ENCODE peak calls at places on chromosomes 5 and 9, in nine cellular contexts. One of them, this sample, is unnamed.

GRCh38 chr9:131072107-131072870 is 24.0 kb upstream of the AIF1L start:
- DNase-seq in stimulated activated CD4-positive, alpha-beta T cell treated with anti-CD3 and anti-CD28 coated beads, Interleukin-2, amount 100 ng/mL, for 48 hours: no peak
- DNase-seq in GM04503: no peak
- DNase-seq in hypothalamus: no peak
- DNase-seq in A549: no peak
- DNase-seq in DMS 273 treated with DMSO at 0.1 percent for 48 hours: no peak
- DNase-seq in cardiac fibroblast: no peak
- DNase-seq in left colon: no peak
- DNase-seq in OCI-M1: no peak
- DNase-seq in this sample: no peak

GRCh38 chr5:16493261-16493660 is 27.7 kb upstream of the ZNF622 start:
- DNase-seq in stimulated activated CD4-positive, alpha-beta T cell treated with anti-CD3 and anti-CD28 coated beads, Interleukin-2, amount 100 ng/mL, for 48 hours: no peak
- DNase-seq in GM04503: no peak
- DNase-seq in hypothalamus: no peak
- DNase-seq in A549: no peak
- DNase-seq in DMS 273 treated with DMSO at 0.1 percent for 48 hours: no peak
- DNase-seq in cardiac fibroblast: no peak
- DNase-seq in left colon: no peak
- DNase-seq in OCI-M1: no peak
- DNase-seq in this sample: no peak

GRCh38 chr9:962023-962422 is 14.4 kb upstream of the DMRT3 start:
- DNase-seq in stimulated activated CD4-positive, alpha-beta T cell treated with anti-CD3 and anti-CD28 coated beads, Interleukin-2, amount 100 ng/mL, for 48 hours: no peak
- DNase-seq in GM04503: no peak
- DNase-seq in hypothalamus: no peak
- DNase-seq in A549: no peak
- DNase-seq in DMS 273 treated with DMSO at 0.1 percent for 48 hours: no peak
- DNase-seq in cardiac fibroblast: no peak
- DNase-seq in left colon: no peak
- DNase-seq in OCI-M1: no peak
- DNase-seq in this sample: no peak

GRCh38 chr5:154714271-154714986 is 40.7 kb upstream of the LARP1 start:
- DNase-seq in stimulated activated CD4-positive, alpha-beta T cell treated with anti-CD3 and anti-CD28 coated beads, Interleukin-2, amount 100 ng/mL, for 48 hours: no peak
- DNase-seq in GM04503: no peak
- DNase-seq in hypothalamus: no peak
- DNase-seq in A549: no peak
- DNase-seq in DMS 273 treated with DMSO at 0.1 percent for 48 hours: no peak
- DNase-seq in cardiac fibroblast: peak
- DNase-seq in left colon: peak
- DNase-seq in OCI-M1: peak
- DNase-seq in this sample: peak

GRCh38 chr9:87516222-87516930 is 18.7 kb downstream of the DAPK1 start:
- DNase-seq in stimulated activated CD4-positive, alpha-beta T cell treated with anti-CD3 and anti-CD28 coated beads, Interleukin-2, amount 100 ng/mL, for 48 hours: no peak
- DNase-seq in GM04503: no peak
- DNase-seq in hypothalamus: peak
- DNase-seq in A549: peak
- DNase-seq in DMS 273 treated with DMSO at 0.1 percent for 48 hours: no peak
- DNase-seq in cardiac fibroblast: peak
- DNase-seq in left colon: peak
- DNase-seq in OCI-M1: peak
- DNase-seq in this sample: peak

GRCh38 chr9:86788456-86788855 is 158.8 kb downstream of the GAS1 start:
- DNase-seq in stimulated activated CD4-positive, alpha-beta T cell treated with anti-CD3 and anti-CD28 coated beads, Interleukin-2, amount 100 ng/mL, for 48 hours: no peak
- DNase-seq in GM04503: no peak
- DNase-seq in hypothalamus: no peak
- DNase-seq in A549: no peak
- DNase-seq in DMS 273 treated with DMSO at 0.1 percent for 48 hours: no peak
- DNase-seq in cardiac fibroblast: no peak
- DNase-seq in left colon: no peak
- DNase-seq in OCI-M1: no peak
- DNase-seq in this sample: no peak

GRCh38 chr5:150523472-150524350 is 15.8 kb downstream of the NDST1 start:
- DNase-seq in stimulated activated CD4-positive, alpha-beta T cell treated with anti-CD3 and anti-CD28 coated beads, Interleukin-2, amount 100 ng/mL, for 48 hours: peak
- DNase-seq in GM04503: no peak
- DNase-seq in hypothalamus: peak
- DNase-seq in A549: peak
- DNase-seq in DMS 273 treated with DMSO at 0.1 percent for 48 hours: peak
- DNase-seq in cardiac fibroblast: peak
- DNase-seq in left colon: no peak
- DNase-seq in OCI-M1: peak
- DNase-seq in this sample: peak

GRCh38 chr9:135037521-135038250 is 49.8 kb upstream of the OLFM1 start:
- DNase-seq in stimulated activated CD4-positive, alpha-beta T cell treated with anti-CD3 and anti-CD28 coated beads, Interleukin-2, amount 100 ng/mL, for 48 hours: no peak
- DNase-seq in GM04503: no peak
- DNase-seq in hypothalamus: no peak
- DNase-seq in A549: no peak
- DNase-seq in DMS 273 treated with DMSO at 0.1 percent for 48 hours: no peak
- DNase-seq in cardiac fibroblast: no peak
- DNase-seq in left colon: no peak
- DNase-seq in OCI-M1: no peak
- DNase-seq in this sample: no peak

GRCh38 chr5:150214289-150214688 is 24.4 kb downstream of the SLC6A7 start:
- DNase-seq in stimulated activated CD4-positive, alpha-beta T cell treated with anti-CD3 and anti-CD28 coated beads, Interleukin-2, amount 100 ng/mL, for 48 hours: no peak
- DNase-seq in GM04503: no peak
- DNase-seq in hypothalamus: no peak
- DNase-seq in A549: no peak
- DNase-seq in DMS 273 treated with DMSO at 0.1 percent for 48 hours: no peak
- DNase-seq in cardiac fibroblast: peak
- DNase-seq in left colon: no peak
- DNase-seq in OCI-M1: no peak
- DNase-seq in this sample: no peak

GRCh38 chr9:88005146-88005750 is 30.9 kb upstream of the CDK20 start:
- DNase-seq in stimulated activated CD4-positive, alpha-beta T cell treated with anti-CD3 and anti-CD28 coated beads, Interleukin-2, amount 100 ng/mL, for 48 hours: no peak
- DNase-seq in GM04503: peak
- DNase-seq in hypothalamus: no peak
- DNase-seq in A549: no peak
- DNase-seq in DMS 273 treated with DMSO at 0.1 percent for 48 hours: no peak
- DNase-seq in cardiac fibroblast: no peak
- DNase-seq in left colon: no peak
- DNase-seq in OCI-M1: no peak
- DNase-seq in this sample: no peak

GRCh38 chr5:148840531-148840930 is 14.1 kb downstream of the ADRB2 start:
- DNase-seq in stimulated activated CD4-positive, alpha-beta T cell treated with anti-CD3 and anti-CD28 coated beads, Interleukin-2, amount 100 ng/mL, for 48 hours: no peak
- DNase-seq in GM04503: no peak
- DNase-seq in hypothalamus: no peak
- DNase-seq in A549: no peak
- DNase-seq in DMS 273 treated with DMSO at 0.1 percent for 48 hours: no peak
- DNase-seq in cardiac fibroblast: no peak
- DNase-seq in left colon: no peak
- DNase-seq in OCI-M1: no peak
- DNase-seq in this sample: no peak

GRCh38 chr5:108312258-108312657 is 69.6 kb downstream of the FBXL17 start:
- DNase-seq in stimulated activated CD4-positive, alpha-beta T cell treated with anti-CD3 and anti-CD28 coated beads, Interleukin-2, amount 100 ng/mL, for 48 hours: no peak
- DNase-seq in GM04503: no peak
- DNase-seq in hypothalamus: no peak
- DNase-seq in A549: no peak
- DNase-seq in DMS 273 treated with DMSO at 0.1 percent for 48 hours: no peak
- DNase-seq in cardiac fibroblast: no peak
- DNase-seq in left colon: no peak
- DNase-seq in OCI-M1: no peak
- DNase-seq in this sample: no peak

GRCh38 chr5:6734243-6734695 is 21.0 kb downstream of the TENT4A start:
- DNase-seq in stimulated activated CD4-positive, alpha-beta T cell treated with anti-CD3 and anti-CD28 coated beads, Interleukin-2, amount 100 ng/mL, for 48 hours: no peak
- DNase-seq in GM04503: no peak
- DNase-seq in hypothalamus: no peak
- DNase-seq in A549: no peak
- DNase-seq in DMS 273 treated with DMSO at 0.1 percent for 48 hours: no peak
- DNase-seq in cardiac fibroblast: peak
- DNase-seq in left colon: no peak
- DNase-seq in OCI-M1: no peak
- DNase-seq in this sample: no peak

GRCh38 chr9:16625831-16626230 is 244.6 kb downstream of the BNC2 start:
- DNase-seq in stimulated activated CD4-positive, alpha-beta T cell treated with anti-CD3 and anti-CD28 coated beads, Interleukin-2, amount 100 ng/mL, for 48 hours: no peak
- DNase-seq in GM04503: no peak
- DNase-seq in hypothalamus: no peak
- DNase-seq in A549: no peak
- DNase-seq in DMS 273 treated with DMSO at 0.1 percent for 48 hours: peak
- DNase-seq in cardiac fibroblast: peak
- DNase-seq in left colon: no peak
- DNase-seq in OCI-M1: no peak
- DNase-seq in this sample: no peak

GRCh38 chr9:97526895-97527575 is 25.6 kb downstream of the TMOD1 start:
- DNase-seq in stimulated activated CD4-positive, alpha-beta T cell treated with anti-CD3 and anti-CD28 coated beads, Interleukin-2, amount 100 ng/mL, for 48 hours: no peak
- DNase-seq in GM04503: no peak
- DNase-seq in hypothalamus: no peak
- DNase-seq in A549: no peak
- DNase-seq in DMS 273 treated with DMSO at 0.1 percent for 48 hours: no peak
- DNase-seq in cardiac fibroblast: no peak
- DNase-seq in left colon: no peak
- DNase-seq in OCI-M1: no peak
- DNase-seq in this sample: no peak

GRCh38 chr5:131324311-131324710 is 60.5 kb downstream of the CDC42SE2 start:
- DNase-seq in stimulated activated CD4-positive, alpha-beta T cell treated with anti-CD3 and anti-CD28 coated beads, Interleukin-2, amount 100 ng/mL, for 48 hours: no peak
- DNase-seq in GM04503: no peak
- DNase-seq in hypothalamus: peak
- DNase-seq in A549: no peak
- DNase-seq in DMS 273 treated with DMSO at 0.1 percent for 48 hours: no peak
- DNase-seq in cardiac fibroblast: peak
- DNase-seq in left colon: no peak
- DNase-seq in OCI-M1: no peak
- DNase-seq in this sample: no peak

GRCh38 chr9:132670816-132671371 is 630 bp downstream of the GTF3C4 start:
- DNase-seq in stimulated activated CD4-positive, alpha-beta T cell treated with anti-CD3 and anti-CD28 coated beads, Interleukin-2, amount 100 ng/mL, for 48 hours: peak
- DNase-seq in GM04503: no peak
- DNase-seq in hypothalamus: no peak
- DNase-seq in A549: peak
- DNase-seq in DMS 273 treated with DMSO at 0.1 percent for 48 hours: no peak
- DNase-seq in cardiac fibroblast: peak
- DNase-seq in left colon: peak
- DNase-seq in OCI-M1: peak
- DNase-seq in this sample: peak

GRCh38 chr5:1004598-1005361 is 3.8 kb upstream of the NKD2 start:
- DNase-seq in stimulated activated CD4-positive, alpha-beta T cell treated with anti-CD3 and anti-CD28 coated beads, Interleukin-2, amount 100 ng/mL, for 48 hours: peak
- DNase-seq in GM04503: no peak
- DNase-seq in hypothalamus: no peak
- DNase-seq in A549: peak
- DNase-seq in DMS 273 treated with DMSO at 0.1 percent for 48 hours: no peak
- DNase-seq in cardiac fibroblast: peak
- DNase-seq in left colon: peak
- DNase-seq in OCI-M1: peak
- DNase-seq in this sample: peak

This sample was measured in erythroblast.